ENCODE peak calls at places on chromosomes 5 and 9, in eight cellular contexts. D, M, B, A, J, G, H and Z are unnamed samples.

GRCh38 chr9:83620841-83621636 is 1.9 kb upstream of the IDNK start:
- DNase-seq in G (no peak), H (peak), D (no peak), J (peak), B (peak), A (peak), M (no peak), Z (peak)

GRCh38 chr9:133854785-133855184 is 116.6 kb upstream of the SARDH start:
- DNase-seq in D (no peak), A (peak), G (no peak), H (no peak), M (no peak), B (no peak), J (no peak), Z (no peak)

GRCh38 chr5:110159202-110159601 is 469.5 kb downstream of the MAN2A1 start:
- DNase-seq in G (peak), J (no peak), B (no peak), M (no peak), A (no peak), H (no peak), D (no peak), Z (no peak)

GRCh38 chr9:16396389-16396788 is 474.1 kb downstream of the BNC2 start:
- DNase-seq in B (no peak), A (no peak), M (no peak), J (no peak), G (no peak), D (no peak), H (no peak), Z (no peak)

GRCh38 chr5:132251220-132251725 is 6.2 kb upstream of the PDLIM4 start:
- DNase-seq in A (no peak), J (no peak), G (no peak), B (no peak), D (no peak), H (no peak), M (peak), Z (no peak)

GRCh38 chr9:78236511-78236950 is 656 bp downstream of the CEP78 start:
- DNase-seq in B (peak), M (no peak), J (no peak), A (no peak), G (no peak), H (no peak), D (no peak), Z (no peak)

GRCh38 chr5:172509405-172509781 is 55.1 kb upstream of the SH3PXD2B start:
- DNase-seq in M (no peak), J (no peak), G (no peak), A (no peak), D (no peak), B (peak), H (no peak), Z (no peak)

GRCh38 chr9:22119537-22120167 is 110.5 kb upstream of the CDKN2B start:
- DNase-seq in G (no peak), J (no peak), D (no peak), B (peak), A (no peak), H (no peak), M (no peak), Z (no peak)

GRCh38 chr5:150599917-150600511 is 40.4 kb upstream of the SYNPO start:
- DNase-seq in H (no peak), G (peak), M (no peak), J (peak), B (no peak), D (no peak), A (no peak), Z (peak)

GRCh38 chr5:1824109-1824821 is 23.1 kb downstream of the NDUFS6 start:
- DNase-seq in D (no peak), B (no peak), M (no peak), J (no peak), G (no peak), H (no peak), A (no peak), Z (no peak)
- TF ChIP-seq CTCF in D (no peak), B (peak), M (no peak), J (peak), G (no peak), H (no peak), A (no peak), Z (no peak)

DNA sequence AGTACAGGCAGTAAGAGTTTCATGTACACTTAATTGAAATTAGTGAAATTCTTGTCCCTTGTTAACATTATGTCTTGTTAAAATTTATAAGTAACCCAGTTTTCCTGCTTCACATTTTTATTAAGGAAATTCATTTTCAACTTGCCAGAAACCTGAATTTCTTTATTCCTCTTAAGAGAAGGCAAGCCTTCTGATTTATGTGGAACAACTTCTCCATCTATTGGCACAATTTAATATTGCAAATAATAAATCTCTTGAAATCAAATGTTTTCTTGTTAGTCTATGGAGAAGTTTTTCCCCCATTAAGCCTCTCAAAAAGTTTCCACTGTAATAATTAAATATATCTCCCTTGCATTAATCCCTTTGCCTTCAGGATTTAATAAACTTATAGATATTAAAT is 33.8 kb upstream of the ACO1 start:
- DNase-seq in H (no peak), M (no peak), G (no peak), J (peak), A (no peak), B (no peak), D (no peak), Z (no peak)
- TF ChIP-seq CTCF in H (peak), M (peak), G (no peak), J (peak), A (peak), B (peak), D (peak), Z (no peak)

GRCh38 chr5:136364307-136364706 is 1.0 kb downstream of the TRPC7 start:
- DNase-seq in A (no peak), D (no peak), H (no peak), M (no peak), B (peak), G (no peak), J (no peak), Z (no peak)
- TF ChIP-seq CTCF in A (peak), D (no peak), H (no peak), M (no peak), B (peak), G (peak), J (peak), Z (no peak)

GRCh38 chr5:159965031-159965837 is 43.7 kb upstream of the TTC1 start:
- DNase-seq in D (no peak), A (no peak), B (peak), G (no peak), M (no peak), J (peak), H (no peak), Z (no peak)
- TF ChIP-seq CTCF in D (no peak), A (peak), B (peak), G (peak), M (peak), J (peak), H (no peak), Z (no peak)

GRCh38 chr5:32916648-32917047 is 205.5 kb downstream of the NPR3 start:
- DNase-seq in D (no peak), A (no peak), B (peak), H (no peak), G (no peak), M (no peak), J (peak), Z (no peak)
- TF ChIP-seq CTCF in D (no peak), A (peak), B (peak), H (no peak), G (peak), M (no peak), J (peak), Z (no peak)

DNA sequence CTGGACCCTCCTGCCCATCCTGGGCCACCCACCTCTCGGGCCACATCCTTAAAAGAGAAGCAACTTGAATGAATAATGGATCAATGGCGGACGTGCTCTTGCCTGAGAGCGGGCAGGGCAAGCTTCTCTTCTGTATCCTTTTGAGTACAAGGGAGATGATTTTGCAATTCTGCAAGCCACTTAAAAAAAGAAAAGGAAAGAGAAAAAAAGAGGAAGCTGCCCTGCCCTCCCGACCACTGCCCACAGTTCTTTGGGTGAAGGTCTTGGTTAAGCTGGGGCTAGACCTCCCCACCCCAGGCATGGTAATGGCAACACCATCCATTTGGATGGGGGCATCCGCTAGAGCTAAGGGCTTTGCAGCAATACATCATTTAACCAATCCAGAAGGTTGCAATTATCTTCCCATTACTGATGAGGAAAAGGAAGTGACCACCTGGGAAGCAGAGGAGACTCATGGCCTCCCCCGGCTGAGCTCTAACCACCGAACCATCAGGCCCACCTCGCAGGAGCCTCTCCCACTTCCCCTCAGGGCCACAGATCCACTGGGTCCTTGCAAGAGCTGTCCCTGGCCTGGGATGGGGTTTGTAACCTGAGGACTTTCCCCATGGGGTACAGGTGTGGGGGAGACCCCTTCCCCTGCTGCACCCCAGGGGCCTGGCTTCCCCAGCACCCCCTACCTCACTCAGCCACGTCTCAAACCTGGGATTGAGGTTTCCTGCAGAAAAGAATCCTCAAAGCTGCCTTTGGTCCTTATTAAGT is 27.8 kb upstream of the LAMC3 start:
- DNase-seq in A (no peak), M (no peak), B (no peak), J (no peak), G (no peak), D (no peak), H (no peak), Z (no peak)
- TF ChIP-seq CTCF in A (no peak), M (no peak), B (no peak), J (no peak), G (no peak), D (no peak), H (no peak), Z (no peak)

GRCh38 chr9:119224431-119224830 is 144.8 kb downstream of the BRINP1 start:
- DNase-seq in M (no peak), D (no peak), G (no peak), B (no peak), A (no peak), H (no peak), J (no peak), Z (no peak)

DNA sequence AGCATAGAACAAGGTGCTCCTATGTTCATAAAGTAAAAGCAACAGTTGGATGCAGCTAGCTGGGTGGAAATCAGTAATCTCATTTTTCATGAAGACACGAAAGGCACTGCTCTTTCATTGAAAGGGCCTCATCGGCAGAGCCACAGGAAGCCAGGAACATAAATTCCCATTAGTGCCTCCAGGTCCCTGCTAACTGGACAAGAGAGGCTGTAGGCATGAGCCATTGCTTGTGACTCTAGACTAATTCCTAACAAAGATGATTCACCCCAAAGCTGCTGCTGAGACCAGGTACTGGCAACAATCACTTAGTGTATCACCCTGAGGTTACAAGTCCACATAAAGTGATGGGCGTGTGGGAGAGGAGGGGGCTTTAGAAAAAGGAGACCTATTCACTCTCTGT is 141.8 kb downstream of the BRINP1 start:
- DNase-seq in M (no peak), H (no peak), B (no peak), A (no peak), G (no peak), D (no peak), J (no peak), Z (no peak)
- TF ChIP-seq CTCF in M (no peak), H (no peak), B (no peak), A (no peak), G (no peak), D (no peak), J (no peak), Z (no peak)

GRCh38 chr5:147450596-147450995 is 59.3 kb downstream of the DPYSL3 start:
- DNase-seq in A (no peak), M (no peak), D (no peak), H (no peak), G (no peak), J (no peak), B (peak), Z (no peak)
- TF ChIP-seq CTCF in A (no peak), M (no peak), D (no peak), H (no peak), G (no peak), J (peak), B (peak), Z (no peak)

DNA sequence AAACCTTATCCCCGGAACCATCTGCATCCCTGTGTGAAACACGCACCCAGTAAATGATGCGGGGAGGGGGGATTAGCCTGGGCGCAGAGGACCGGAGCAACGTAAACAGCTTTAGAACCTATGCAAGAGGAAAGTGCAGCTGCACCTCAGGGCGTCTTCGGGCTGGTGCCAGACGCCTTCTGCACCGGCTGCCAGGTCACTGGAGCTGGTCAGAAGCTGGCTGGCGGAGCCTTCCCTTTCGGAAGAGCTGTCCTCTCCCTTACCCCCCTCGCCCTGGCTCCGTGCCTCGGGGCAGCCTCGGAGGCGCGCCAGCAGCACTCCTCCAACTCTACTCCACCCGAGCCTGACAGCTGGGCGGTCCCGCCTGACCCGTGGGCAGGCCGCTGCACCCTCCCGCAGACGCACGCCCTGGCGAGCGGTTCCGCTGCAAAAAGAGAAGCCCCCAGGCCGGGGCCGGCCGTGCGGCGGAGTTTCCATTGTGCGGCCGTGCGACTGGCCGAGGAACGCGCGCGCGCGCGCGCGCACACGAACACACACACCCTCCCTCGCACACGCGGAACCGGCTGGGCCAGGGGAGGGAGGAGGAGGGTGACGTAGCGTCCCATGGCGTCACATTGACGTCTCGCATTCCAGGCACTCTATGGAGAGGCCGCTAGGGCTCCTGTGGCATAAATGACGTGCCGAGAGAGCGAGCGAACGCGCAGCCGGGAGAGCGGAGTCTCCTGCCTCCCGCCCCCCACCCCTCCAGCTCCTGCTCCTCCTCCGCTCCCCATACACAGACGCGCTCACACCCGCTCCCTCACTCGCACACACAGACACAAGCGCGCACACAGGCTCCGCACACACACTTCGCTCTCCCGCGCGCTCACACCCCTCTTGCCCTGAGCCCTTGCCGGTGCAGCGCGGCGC is at the start of gene NR4A3:
- DNase-seq in J (peak), D (peak), G (peak), A (peak), H (peak), M (peak), B (peak), Z (peak)
- TF ChIP-seq CTCF in J (peak), D (peak), G (peak), A (no peak), H (no peak), M (peak), B (peak), Z (no peak)